ENCODE peak calls at places on chromosome 5, in six cellular contexts. V, A, N, G, I and J are unnamed samples.

GRCh38 chr5:3595102-3595961 is at the start of gene IRX1:
- DNase-seq in I (no peak), A (no peak), V (no peak), G (no peak), N (no peak), J (no peak)

GRCh38 chr5:58087131-58087530 is 372.8 kb downstream of the PLK2 start:
- DNase-seq in A (no peak), G (no peak), V (no peak), N (no peak), I (no peak), J (no peak)

GRCh38 chr5:78779771-78780616 is 131.4 kb upstream of the LHFPL2 start:
- DNase-seq in I (peak; percentile 90), G (no peak), V (no peak), N (no peak), A (no peak), J (no peak)

GRCh38 chr5:176776916-176777315 is 33.4 kb upstream of the UNC5A start:
- DNase-seq in I (no peak), A (peak; percentile 24), V (no peak), G (no peak), N (no peak), J (no peak)

GRCh38 chr5:35089688-35090314 is 42.1 kb upstream of the AGXT2 start:
- DNase-seq in A (peak; percentile 68), I (peak; percentile 88), G (peak; percentile 42), V (peak; percentile 82), N (peak; percentile 61), J (peak; percentile 11)

GRCh38 chr5:39714036-39714698 is 289.4 kb upstream of the DAB2 start:
- DNase-seq in G (no peak), I (peak; percentile 96), N (peak; percentile 15), A (no peak), V (peak; percentile 70), J (peak; percentile 4)

GRCh38 chr5:151005975-151006576 is 14.3 kb upstream of the GPX3 start:
- DNase-seq in G (no peak), A (peak; percentile 95), V (peak; percentile 70), N (no peak), I (no peak), J (no peak)

GRCh38 chr5:104800440-104801048 is 1238.0 kb upstream of the NUDT12 start:
- DNase-seq in G (no peak), I (peak; percentile 67), V (no peak), N (no peak), A (no peak), J (no peak)

GRCh38 chr5:56375011-56375410 is 141.9 kb upstream of the ANKRD55 start:
- DNase-seq in A (no peak), V (no peak), N (no peak), I (no peak), G (no peak), J (no peak)

GRCh38 chr5:103891151-103891550 is 328.6 kb upstream of the NUDT12 start:
- DNase-seq in V (no peak), I (peak; percentile 12), G (no peak), N (no peak), A (no peak), J (no peak)

GRCh38 chr5:121975294-121975693 is 13.5 kb downstream of the SRFBP1 start:
- DNase-seq in A (no peak), I (no peak), G (no peak), V (no peak), N (no peak), J (no peak)

GRCh38 chr5:58263291-58263690 is 196.6 kb downstream of the PLK2 start:
- DNase-seq in A (no peak), V (no peak), N (no peak), G (no peak), I (no peak), J (no peak)

GRCh38 chr5:60842859-60843692 is 993 bp downstream of the ELOVL7 start:
- DNase-seq in A (no peak), V (peak; percentile 43), G (no peak), N (no peak), I (no peak), J (no peak)

GRCh38 chr5:170154744-170155143 is 49.0 kb downstream of the FOXI1 start:
- DNase-seq in V (no peak), G (no peak), A (no peak), N (no peak), I (no peak), J (no peak)

GRCh38 chr5:168096525-168096924 is 194.9 kb upstream of the WWC1 start:
- DNase-seq in G (no peak), V (no peak), A (no peak), N (no peak), I (no peak), J (no peak)

DNA sequence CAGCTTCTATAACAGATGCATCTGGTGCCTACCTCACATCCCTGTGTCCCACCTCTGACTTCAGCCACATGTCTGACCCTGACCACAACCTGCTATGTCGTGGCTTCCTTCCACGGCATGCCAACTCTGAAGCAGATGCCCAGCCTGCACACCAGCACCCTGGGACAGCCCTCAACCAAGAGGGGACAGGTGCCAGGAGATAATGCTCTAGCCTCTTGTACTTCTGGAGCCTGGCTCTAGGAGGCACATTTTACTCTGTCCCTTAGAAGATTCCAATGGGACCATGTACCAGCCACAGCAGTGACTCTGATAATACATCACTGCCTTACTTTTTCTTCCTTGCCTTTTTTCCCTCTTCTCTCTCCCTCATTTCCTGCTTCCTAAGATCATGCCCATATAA is 51.4 kb downstream of the EBF1 start:
- DNase-seq in V (no peak), A (no peak), G (no peak), N (no peak), I (no peak), J (no peak)
- H3K27me3 ChIP-seq in V (no peaks in the 10 kb centered on the region), A (no peaks in the 10 kb centered on the region), G (peaks cover 45% of the 10 kb centered on the region), N (peaks cover 5% of the 10 kb centered on the region), I (no peaks in the 10 kb centered on the region), J (peaks cover 20% of the 10 kb centered on the region)

GRCh38 chr5:31225118-31225517 is 31.6 kb downstream of the CDH6 start:
- DNase-seq in V (no peak), A (no peak), I (peak; percentile 13), N (no peak), G (no peak), J (no peak)
- H3K27ac ChIP-seq in V (no peak overlapping the region), A (peak overlapping the region; percentile 73), I (no peak overlapping the region), N (no peak overlapping the region), G (no peak overlapping the region), J (no peak overlapping the region)

GRCh38 chr5:77635617-77636422 is 2.7 kb downstream of the OTP start:
- DNase-seq in V (no peak), G (no peak), I (peak; percentile 44), A (no peak), N (no peak), J (no peak)
- H3K27me3 ChIP-seq in V (peaks cover 94% of the 10 kb centered on the region), G (peaks cover 99% of the 10 kb centered on the region), I (peaks cover 43% of the 10 kb centered on the region), A (peaks cover 100% of the 10 kb centered on the region), N (peaks cover 91% of the 10 kb centered on the region), J (peaks cover 94% of the 10 kb centered on the region)

GRCh38 chr5:81925012-81925411 is 46.8 kb upstream of the ATG10 start:
- DNase-seq in N (no peak), V (no peak), G (no peak), A (no peak), I (no peak), J (no peak)
- H3K27ac ChIP-seq in N (no peak overlapping the region), V (no peak overlapping the region), G (no peak overlapping the region), A (no peak overlapping the region), I (no peak overlapping the region), J (no peak overlapping the region)